ENCODE peak calls at places on chromosomes 11 and 22, in six cellular contexts. P is NCI-H2107; U is IMR-90; D is GM20000; J is stimulated activated naive CD8-positive, alpha-beta T cell treated with anti-CD3 and anti-CD28 coated beads, Interleukin-15, Interleukin-2, amounts not matched to agents 100 U/mL and 50 U/mL, for 24 hours; H is HFFc6. G is an unnamed sample.

GRCh38 chr22:50488006-50488677 is 1.5 kb downstream of the MIOX start:
- DNase-seq in J (no peak), U (no peak), D (no peak), H (no peak), P (no peak), G (no peak)

GRCh38 chr11:68256331-68256741 is 15.4 kb downstream of the C11orf24 start:
- DNase-seq in J (no peak), H (peak; percentile 53), P (no peak), U (peak; percentile 45), D (no peak), G (no peak)

GRCh38 chr22:17767236-17768065 is 6.8 kb downstream of the BID start:
- DNase-seq in D (peak; percentile 71), H (no peak), P (no peak), U (no peak), J (peak; percentile 66), G (no peak)

GRCh38 chr22:19055801-19056200 is 66.4 kb downstream of the DGCR2 start:
- DNase-seq in J (no peak), U (no peak), P (no peak), H (no peak), D (no peak), G (no peak)

GRCh38 chr11:65767406-65767805 is 13.4 kb downstream of the AP5B1 start:
- DNase-seq in P (no peak), U (no peak), J (no peak), D (no peak), H (no peak), G (no peak)

GRCh38 chr11:114263510-114264170 is 32.6 kb upstream of the NNMT start:
- DNase-seq in H (no peak), D (no peak), P (no peak), U (no peak), J (no peak), G (no peak)

GRCh38 chr11:32586576-32587190 is 3.1 kb downstream of the EIF3M start:
- DNase-seq in J (no peak), P (no peak), H (peak; percentile 30), D (no peak), U (peak; percentile 24), G (peak; percentile 28)

GRCh38 chr11:65887723-65888162 is 528 bp downstream of the FIBP start:
- DNase-seq in U (peak; percentile 63), J (no peak), H (peak; percentile 74), D (no peak), P (no peak), G (no peak)

GRCh38 chr11:19714387-19715363 is 2.0 kb downstream of the NAV2 start:
- DNase-seq in J (no peak), H (peak; percentile 55), P (no peak), D (no peak), U (peak; percentile 85), G (no peak)

GRCh38 chr11:15920856-15921629 is 435.3 kb downstream of the SOX6 start:
- DNase-seq in D (no peak), J (no peak), U (peak; percentile 8), H (no peak), P (no peak), G (no peak)

GRCh38 chr11:110092577-110093406 is at the start of gene ZC3H12C:
- DNase-seq in H (peak; percentile 75), J (peak; percentile 65), P (peak; percentile 68), D (peak; percentile 88), U (peak; percentile 90), G (peak; percentile 73)

GRCh38 chr22:50531546-50532352 is 1.9 kb upstream of the TYMP start:
- DNase-seq in J (peak; percentile 81), U (peak; percentile 41), P (no peak), D (peak; percentile 81), H (peak; percentile 52), G (no peak)

GRCh38 chr11:36306888-36307287 is 10.8 kb downstream of the PRR5L start:
- DNase-seq in J (peak; percentile 14), D (no peak), U (no peak), P (no peak), H (peak; percentile 45), G (no peak)

GRCh38 chr11:65426839-65427690 is 4.5 kb downstream of the NEAT1 start:
- DNase-seq in U (peak; percentile 77), J (peak; percentile 61), D (no peak), P (no peak), H (peak; percentile 88), G (no peak)

GRCh38 chr11:62573006-62573591 is 592 bp downstream of the EEF1G start:
- DNase-seq in H (no peak), P (no peak), J (no peak), U (no peak), D (no peak), G (no peak)

GRCh38 chr22:31120230-31120629 is 2.5 kb upstream of the INPP5J start:
- DNase-seq in D (no peak), U (no peak), P (no peak), J (no peak), H (no peak), G (no peak)

GRCh38 chr22:48596111-48596860 is 1231.4 kb downstream of the BRD1 start:
- DNase-seq in U (no peak), H (no peak), J (no peak), D (no peak), P (no peak), G (no peak)

GRCh38 chr11:86277741-86278140 is 24.3 kb upstream of the HIKESHI start:
- DNase-seq in U (peak; percentile 6), P (no peak), J (no peak), H (no peak), D (no peak), G (no peak)

GRCh38 chr11:76654310-76654851 is 16.2 kb downstream of the LRRC32 start:
- DNase-seq in H (no peak), P (no peak), J (peak; percentile 1), D (no peak), U (peak; percentile 97), G (no peak)

GRCh38 chr11:60193687-60194433 is 11.0 kb upstream of the MS4A6A start:
- DNase-seq in U (peak; percentile 11), D (peak; percentile 62), H (peak; percentile 44), P (peak; percentile 3), J (peak; percentile 80), G (no peak)

GRCh38 chr11:59158206-59159068 is 13.5 kb upstream of the DTX4 start:
- DNase-seq in J (peak; percentile 52), H (peak; percentile 66), P (peak; percentile 62), D (peak; percentile 70), U (peak; percentile 75), G (no peak)

GRCh38 chr11:69707156-69707555 is 3.3 kb upstream of the FGF19 start:
- DNase-seq in H (no peak), P (no peak), J (no peak), D (peak; percentile 58), U (no peak), G (no peak)

GRCh38 chr11:3338569-3339565 is 40.1 kb downstream of the ZNF195 start:
- DNase-seq in P (no peak), D (no peak), J (no peak), U (no peak), H (no peak), G (no peak)

GRCh38 chr11:113103932-113104331 is 142.7 kb downstream of the NCAM1 start:
- DNase-seq in H (no peak), U (no peak), P (no peak), D (no peak), J (no peak), G (no peak)

GRCh38 chr11:14974723-14975587 is 2.8 kb upstream of the CALCA start:
- DNase-seq in P (no peak), U (peak; percentile 20), J (peak; percentile 74), D (peak; percentile 59), H (no peak), G (peak; percentile 56)

GRCh38 chr11:119258983-119259382 is 52.8 kb downstream of the CBL start:
- DNase-seq in H (no peak), J (no peak), U (peak; percentile 4), P (no peak), D (no peak), G (no peak)

GRCh38 chr11:67302571-67303131 is 679 bp upstream of the SSH3 start:
- DNase-seq in U (peak; percentile 10), J (peak; percentile 16), D (no peak), P (no peak), H (no peak), G (no peak)

GRCh38 chr22:30326704-30327362 is at the start of gene TBC1D10A:
- DNase-seq in P (peak; percentile 72), J (peak; percentile 95), D (peak; percentile 100), U (peak; percentile 86), H (peak; percentile 44), G (peak; percentile 90)

GRCh38 chr22:16960884-16961249 is 47.2 kb downstream of the GAB4 start:
- DNase-seq in P (no peak), U (no peak), J (no peak), D (peak; percentile 7), H (no peak), G (no peak)

GRCh38 chr11:9226514-9226913 is 38.6 kb downstream of the DENND5A start:
- DNase-seq in U (no peak), H (no peak), D (no peak), J (no peak), P (no peak), G (no peak)

GRCh38 chr11:119696378-119697157 is 32.4 kb downstream of the NECTIN1 start:
- DNase-seq in D (no peak), P (no peak), H (no peak), J (no peak), U (no peak), G (no peak)